ENCODE peak calls at places on chromosome 12, in six cellular contexts. One of them, this sample, is unnamed.

GRCh38 chr12:87656311-87656710 is 372.9 kb downstream of the C12orf50 start:
- DNase-seq in ovary: no peak
- DNase-seq in sigmoid colon: no peak
- DNase-seq in SK-N-SH: no peak
- DNase-seq in transverse colon: no peak
- DNase-seq in upper lobe of left lung: no peak
- DNase-seq in this sample: no peak

GRCh38 chr12:52585951-52586350 is 12.3 kb upstream of the KRT74 start:
- DNase-seq in ovary: no peak
- DNase-seq in sigmoid colon: peak; percentile 27
- DNase-seq in SK-N-SH: no peak
- DNase-seq in transverse colon: no peak
- DNase-seq in upper lobe of left lung: no peak
- DNase-seq in this sample: no peak

GRCh38 chr12:3896851-3897351 is 23.7 kb upstream of the PARP11 start:
- DNase-seq in ovary: no peak
- DNase-seq in sigmoid colon: no peak
- DNase-seq in SK-N-SH: no peak
- DNase-seq in transverse colon: no peak
- DNase-seq in upper lobe of left lung: no peak
- DNase-seq in this sample: no peak

GRCh38 chr12:47383942-47384341 is 304.2 kb upstream of the AMIGO2 start:
- DNase-seq in ovary: no peak
- DNase-seq in sigmoid colon: no peak
- DNase-seq in SK-N-SH: no peak
- DNase-seq in transverse colon: no peak
- DNase-seq in upper lobe of left lung: no peak
- DNase-seq in this sample: no peak

GRCh38 chr12:129563266-129563665 is 340.6 kb downstream of the TMEM132D start:
- DNase-seq in ovary: no peak
- DNase-seq in sigmoid colon: no peak
- DNase-seq in SK-N-SH: no peak
- DNase-seq in transverse colon: no peak
- DNase-seq in upper lobe of left lung: no peak
- DNase-seq in this sample: no peak

GRCh38 chr12:126588586-126589249 is 1523.5 kb downstream of the AACS start:
- DNase-seq in ovary: no peak
- DNase-seq in sigmoid colon: no peak
- DNase-seq in SK-N-SH: no peak
- DNase-seq in transverse colon: no peak
- DNase-seq in upper lobe of left lung: no peak
- DNase-seq in this sample: no peak

GRCh38 chr12:67982165-67982563 is 7.1 kb upstream of the IFNG-AS1 start:
- DNase-seq in ovary: no peak
- DNase-seq in sigmoid colon: no peak
- DNase-seq in SK-N-SH: peak; percentile 11
- DNase-seq in transverse colon: no peak
- DNase-seq in upper lobe of left lung: no peak
- DNase-seq in this sample: no peak

GRCh38 chr12:56839489-56840442 is 76.6 kb downstream of the HSD17B6 start:
- DNase-seq in ovary: peak; percentile 37
- DNase-seq in sigmoid colon: no peak
- DNase-seq in SK-N-SH: peak; percentile 23
- DNase-seq in transverse colon: peak; percentile 47
- DNase-seq in upper lobe of left lung: no peak
- DNase-seq in this sample: peak; percentile 93

GRCh38 chr12:41709012-41709411 is 435.7 kb downstream of the GXYLT1 start:
- DNase-seq in ovary: no peak
- DNase-seq in sigmoid colon: no peak
- DNase-seq in SK-N-SH: no peak
- DNase-seq in transverse colon: no peak
- DNase-seq in upper lobe of left lung: no peak
- DNase-seq in this sample: no peak

GRCh38 chr12:75479963-75480461 is 543 bp upstream of the GLIPR1 start:
- DNase-seq in ovary: no peak
- DNase-seq in sigmoid colon: no peak
- DNase-seq in SK-N-SH: no peak
- DNase-seq in transverse colon: no peak
- DNase-seq in upper lobe of left lung: no peak
- DNase-seq in this sample: no peak

GRCh38 chr12:111454716-111455447 is 49.2 kb downstream of the SH2B3 start:
- DNase-seq in ovary: no peak
- DNase-seq in sigmoid colon: peak; percentile 28
- DNase-seq in SK-N-SH: no peak
- DNase-seq in transverse colon: no peak
- DNase-seq in upper lobe of left lung: no peak
- DNase-seq in this sample: peak; percentile 84

GRCh38 chr12:69298947-69299346 is 49.2 kb upstream of the LYZ start:
- DNase-seq in ovary: no peak
- DNase-seq in sigmoid colon: no peak
- DNase-seq in SK-N-SH: no peak
- DNase-seq in transverse colon: no peak
- DNase-seq in upper lobe of left lung: no peak
- DNase-seq in this sample: no peak

GRCh38 chr12:30754750-30755394 is at the start of gene CAPRIN2:
- DNase-seq in ovary: peak; percentile 94
- DNase-seq in sigmoid colon: peak; percentile 97
- DNase-seq in SK-N-SH: peak; percentile 95
- DNase-seq in transverse colon: peak; percentile 98
- DNase-seq in upper lobe of left lung: peak; percentile 100
- DNase-seq in this sample: peak; percentile 98

GRCh38 chr12:21130998-21131397 is at the start of gene SLCO1B1:
- DNase-seq in ovary: no peak
- DNase-seq in sigmoid colon: no peak
- DNase-seq in SK-N-SH: no peak
- DNase-seq in transverse colon: no peak
- DNase-seq in upper lobe of left lung: no peak
- DNase-seq in this sample: no peak

GRCh38 chr12:9634177-9634803 is 26.6 kb upstream of the KLRB1 start:
- DNase-seq in ovary: peak; percentile 28
- DNase-seq in sigmoid colon: no peak
- DNase-seq in SK-N-SH: peak; percentile 35
- DNase-seq in transverse colon: peak; percentile 73
- DNase-seq in upper lobe of left lung: no peak
- DNase-seq in this sample: no peak

GRCh38 chr12:52496590-52497071 is 3.6 kb upstream of the KRT6A start:
- DNase-seq in ovary: no peak
- DNase-seq in sigmoid colon: no peak
- DNase-seq in SK-N-SH: no peak
- DNase-seq in transverse colon: no peak
- DNase-seq in upper lobe of left lung: no peak
- DNase-seq in this sample: peak; percentile 92

GRCh38 chr12:105330283-105330937 is at the start of gene C12orf75:
- DNase-seq in ovary: peak; percentile 68
- DNase-seq in sigmoid colon: peak; percentile 70
- DNase-seq in SK-N-SH: peak; percentile 97
- DNase-seq in transverse colon: peak; percentile 84
- DNase-seq in upper lobe of left lung: peak; percentile 93
- DNase-seq in this sample: no peak

GRCh38 chr12:100114574-100114973 is 28.1 kb downstream of the BLTP3B start:
- DNase-seq in ovary: no peak
- DNase-seq in sigmoid colon: no peak
- DNase-seq in SK-N-SH: no peak
- DNase-seq in transverse colon: no peak
- DNase-seq in upper lobe of left lung: no peak
- DNase-seq in this sample: no peak

GRCh38 chr12:120678572-120678971 is 8.4 kb upstream of the MLEC start:
- DNase-seq in ovary: no peak
- DNase-seq in sigmoid colon: no peak
- DNase-seq in SK-N-SH: no peak
- DNase-seq in transverse colon: no peak
- DNase-seq in upper lobe of left lung: no peak
- DNase-seq in this sample: no peak

GRCh38 chr12:131281016-131281415 is 327.3 kb downstream of the ADGRD1 start:
- DNase-seq in ovary: peak; percentile 9
- DNase-seq in sigmoid colon: peak; percentile 42
- DNase-seq in SK-N-SH: no peak
- DNase-seq in transverse colon: no peak
- DNase-seq in upper lobe of left lung: peak; percentile 25
- DNase-seq in this sample: no peak

GRCh38 chr12:6843118-6843902 is 2.6 kb downstream of the GNB3 start:
- DNase-seq in ovary: no peak
- DNase-seq in sigmoid colon: no peak
- DNase-seq in SK-N-SH: peak; percentile 53
- DNase-seq in transverse colon: peak; percentile 10
- DNase-seq in upper lobe of left lung: no peak
- DNase-seq in this sample: no peak

GRCh38 chr12:92467886-92468285 is 234.9 kb upstream of the PLEKHG7 start:
- DNase-seq in ovary: no peak
- DNase-seq in sigmoid colon: no peak
- DNase-seq in SK-N-SH: no peak
- DNase-seq in transverse colon: no peak
- DNase-seq in upper lobe of left lung: no peak
- DNase-seq in this sample: no peak
- TF ChIP-seq EP300 in ovary: no peak
- TF ChIP-seq EP300 in sigmoid colon: no peak
- TF ChIP-seq EP300 in SK-N-SH: no peak
- TF ChIP-seq EP300 in transverse colon: no peak
- TF ChIP-seq EP300 in upper lobe of left lung: no peak
- TF ChIP-seq EP300 in this sample: no peak

GRCh38 chr12:95760371-95760770 is 30.2 kb downstream of the NTN4 start:
- DNase-seq in ovary: no peak
- DNase-seq in sigmoid colon: no peak
- DNase-seq in SK-N-SH: no peak
- DNase-seq in transverse colon: no peak
- DNase-seq in upper lobe of left lung: no peak
- DNase-seq in this sample: no peak

GRCh38 chr12:95756362-95756761 is 34.2 kb downstream of the NTN4 start:
- DNase-seq in ovary: no peak
- DNase-seq in sigmoid colon: no peak
- DNase-seq in SK-N-SH: no peak
- DNase-seq in transverse colon: no peak
- DNase-seq in upper lobe of left lung: no peak
- DNase-seq in this sample: no peak

GRCh38 chr12:95759039-95759438 is 31.5 kb downstream of the NTN4 start:
- DNase-seq in ovary: no peak
- DNase-seq in sigmoid colon: no peak
- DNase-seq in SK-N-SH: no peak
- DNase-seq in transverse colon: no peak
- DNase-seq in upper lobe of left lung: no peak
- DNase-seq in this sample: no peak

GRCh38 chr12:95755236-95755865 is 35.2 kb downstream of the NTN4 start:
- DNase-seq in ovary: no peak
- DNase-seq in sigmoid colon: no peak
- DNase-seq in SK-N-SH: no peak
- DNase-seq in transverse colon: no peak
- DNase-seq in upper lobe of left lung: no peak
- DNase-seq in this sample: no peak
- H3K4me3 ChIP-seq in ovary: no peak overlapping the region
- H3K4me3 ChIP-seq in sigmoid colon: no peak overlapping the region
- H3K4me3 ChIP-seq in SK-N-SH: no peak overlapping the region
- H3K4me3 ChIP-seq in transverse colon: no peak overlapping the region
- H3K4me3 ChIP-seq in upper lobe of left lung: no peak overlapping the region
- H3K4me3 ChIP-seq in this sample: no peak overlapping the region

GRCh38 chr12:39574378-39574777 is 45.2 kb downstream of the ABCD2 start:
- DNase-seq in ovary: no peak
- DNase-seq in sigmoid colon: no peak
- DNase-seq in SK-N-SH: no peak
- DNase-seq in transverse colon: no peak
- DNase-seq in upper lobe of left lung: no peak
- DNase-seq in this sample: no peak
- TF ChIP-seq EP300 in ovary: no peak
- TF ChIP-seq EP300 in sigmoid colon: no peak
- TF ChIP-seq EP300 in SK-N-SH: no peak
- TF ChIP-seq EP300 in transverse colon: no peak
- TF ChIP-seq EP300 in upper lobe of left lung: no peak
- TF ChIP-seq EP300 in this sample: no peak

DNA sequence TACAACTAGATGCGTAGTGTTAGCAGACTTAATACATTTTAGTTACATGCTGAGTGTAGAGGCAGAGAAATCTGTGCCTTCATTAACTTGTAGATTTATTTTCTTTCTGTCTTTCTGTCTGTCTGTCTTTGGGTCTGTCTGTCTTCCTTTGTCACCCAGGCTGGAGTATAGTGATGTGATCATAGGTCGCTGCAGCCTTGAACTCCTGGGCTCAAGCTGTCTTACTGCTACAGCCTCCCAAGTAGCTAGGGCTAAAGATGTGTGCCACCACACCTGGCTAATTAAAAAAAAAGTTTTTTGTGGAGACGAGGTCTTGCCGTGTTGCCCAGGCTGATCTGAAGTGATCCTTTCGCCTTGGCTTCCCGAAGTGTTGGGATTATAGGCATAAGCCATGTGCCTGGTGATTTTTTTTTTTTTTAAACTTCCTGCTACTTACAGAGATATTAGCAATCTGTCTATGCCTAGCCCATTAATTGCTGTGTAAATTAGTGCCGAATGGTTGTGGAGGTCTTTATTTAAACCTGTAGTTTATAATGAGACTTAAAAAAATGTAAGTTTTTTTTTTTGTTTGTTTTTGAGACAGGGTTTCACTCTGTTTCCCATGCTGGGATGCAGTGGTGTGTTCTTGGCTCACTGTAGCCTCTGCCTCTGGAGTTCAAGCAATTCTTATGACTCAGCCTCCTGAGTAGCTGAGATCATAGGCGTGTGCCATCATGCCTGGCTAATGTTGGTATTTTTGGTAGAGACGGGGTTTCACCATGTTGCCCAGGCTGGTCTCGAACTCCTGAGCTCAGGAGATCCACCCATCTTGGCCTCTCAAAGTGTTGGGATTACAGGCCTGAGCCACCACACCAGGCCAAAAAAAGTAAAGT is 22.8 kb downstream of the ERC1 start:
- DNase-seq in ovary: no peak
- DNase-seq in sigmoid colon: no peak
- DNase-seq in SK-N-SH: no peak
- DNase-seq in transverse colon: no peak
- DNase-seq in upper lobe of left lung: no peak
- DNase-seq in this sample: no peak
- H3K4me3 ChIP-seq in ovary: no peak overlapping the region
- H3K4me3 ChIP-seq in sigmoid colon: no peak overlapping the region
- H3K4me3 ChIP-seq in SK-N-SH: no peak overlapping the region
- H3K4me3 ChIP-seq in transverse colon: no peak overlapping the region
- H3K4me3 ChIP-seq in upper lobe of left lung: no peak overlapping the region
- H3K4me3 ChIP-seq in this sample: no peak overlapping the region